ENCODE peak calls at places on chromosome 9, in four cellular contexts. M, Z, A and J are unnamed samples.

GRCh38 chr9:121233906-121234901 is 32.5 kb upstream of the RAB14 start:
- DNase-seq in M (no peak), A (no peak), Z (no peak), J (peak)

GRCh38 chr9:68844623-68845612 is 139.9 kb downstream of the PIP5K1B start:
- DNase-seq in A (peak), M (peak), Z (no peak), J (peak)

GRCh38 chr9:136011703-136012496 is 50.7 kb upstream of the UBAC1 start:
- DNase-seq in A (peak), M (no peak), Z (no peak), J (peak)

GRCh38 chr9:82202808-82203207 is 214.2 kb downstream of the SPATA31D1 start:
- DNase-seq in Z (no peak), A (no peak), M (no peak), J (no peak)

GRCh38 chr9:135098400-135099105 is 11.1 kb downstream of the OLFM1 start:
- DNase-seq in M (no peak), A (no peak), Z (no peak), J (peak)

GRCh38 chr9:27125936-27126335 is 16.9 kb downstream of the TEK start:
- DNase-seq in Z (no peak), M (no peak), A (no peak), J (no peak)

GRCh38 chr9:129136446-129137049 is 25.3 kb downstream of the PTPA start:
- DNase-seq in A (no peak), Z (no peak), M (no peak), J (no peak)

GRCh38 chr9:125227761-125228160 is 13.4 kb downstream of the HSPA5 start:
- DNase-seq in Z (no peak), A (no peak), M (no peak), J (peak)

GRCh38 chr9:129021091-129021490 is 7.0 kb downstream of the SH3GLB2 start:
- DNase-seq in Z (peak), M (no peak), A (no peak), J (no peak)

GRCh38 chr9:123168526-123168925 is 99.9 kb downstream of the STRBP start:
- DNase-seq in A (no peak), Z (no peak), M (no peak), J (no peak)

GRCh38 chr9:3058409-3058808 is 214.5 kb upstream of the PUM3 start:
- DNase-seq in Z (no peak), A (no peak), M (no peak), J (no peak)

GRCh38 chr9:23555849-23556248 is 270.2 kb downstream of the ELAVL2 start:
- DNase-seq in M (no peak), A (no peak), Z (no peak), J (no peak)

GRCh38 chr9:94767331-94768099 is 41.0 kb downstream of the AOPEP start:
- DNase-seq in Z (no peak), M (no peak), A (no peak), J (no peak)
- TF ChIP-seq CHD4 in Z (no peak), M (no peak), A (no peak), J (no peak)

GRCh38 chr9:2019723-2020122 is 4.6 kb downstream of the SMARCA2 start:
- DNase-seq in A (no peak), M (no peak), Z (no peak), J (no peak)
- TF ChIP-seq CHD4 in A (no peak), M (no peak), Z (no peak), J (no peak)

GRCh38 chr9:17807670-17808282 is 228.9 kb downstream of the SH3GL2 start:
- DNase-seq in A (peak), Z (no peak), M (no peak), J (no peak)

GRCh38 chr9:17800397-17800796 is 221.5 kb downstream of the SH3GL2 start:
- DNase-seq in A (no peak), Z (no peak), M (no peak), J (no peak)

GRCh38 chr9:17799383-17799782 is 220.5 kb downstream of the SH3GL2 start:
- DNase-seq in M (no peak), A (no peak), Z (no peak), J (no peak)

DNA sequence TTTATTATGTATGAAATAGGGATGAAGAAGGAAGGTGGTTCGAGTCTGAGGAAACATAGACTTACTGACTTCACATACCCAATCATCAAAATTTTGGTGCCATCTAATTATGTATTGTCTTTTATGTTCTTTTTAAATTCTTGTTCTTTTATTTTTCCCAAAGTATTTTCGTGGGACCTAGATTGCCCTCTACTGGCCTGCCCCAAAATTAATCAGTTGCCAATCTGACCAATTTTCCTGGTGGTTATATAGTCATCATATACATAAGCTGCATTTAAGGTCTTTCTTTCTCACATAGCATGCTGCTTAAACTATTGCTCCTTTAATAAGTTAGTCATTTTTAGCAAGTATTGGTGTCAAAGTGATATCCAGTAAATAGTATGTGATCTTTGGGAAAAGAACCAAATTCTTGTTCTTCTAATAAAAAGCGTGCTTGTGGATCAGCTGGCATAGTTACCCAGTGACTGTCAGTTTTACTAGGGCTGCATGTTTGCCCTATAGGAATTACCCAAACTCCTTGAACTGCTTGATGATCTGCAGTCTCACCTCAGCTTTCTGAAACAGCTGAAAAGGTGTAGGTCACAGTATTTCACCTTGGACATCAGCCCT is 223.5 kb downstream of the SH3GL2 start:
- DNase-seq in Z (no peak), A (no peak), M (peak), J (no peak)
- TF ChIP-seq CHD4 in Z (no peak), A (no peak), M (no peak), J (no peak)

GRCh38 chr9:114031948-114032688 is 46.0 kb downstream of the AMBP start:
- DNase-seq in A (no peak), Z (no peak), M (no peak), J (no peak)
- TF ChIP-seq CHD4 in A (no peak), Z (no peak), M (no peak), J (no peak)

GRCh38 chr9:16401720-16402119 is 468.8 kb downstream of the BNC2 start:
- DNase-seq in A (no peak), Z (no peak), M (no peak), J (no peak)

GRCh38 chr9:16405421-16405820 is 465.0 kb downstream of the BNC2 start:
- DNase-seq in A (no peak), Z (no peak), M (no peak), J (no peak)

GRCh38 chr9:16410601-16411285 is 459.7 kb downstream of the BNC2 start:
- DNase-seq in A (no peak), Z (no peak), M (peak), J (no peak)

GRCh38 chr9:16406536-16407225 is 463.8 kb downstream of the BNC2 start:
- DNase-seq in M (no peak), A (no peak), Z (no peak), J (no peak)
- TF ChIP-seq CHD4 in M (no peak), A (no peak), Z (no peak), J (no peak)

GRCh38 chr9:124218438-124219289 is 39.1 kb upstream of the NEK6 start:
- DNase-seq in Z (peak), A (peak), M (peak), J (no peak)
- TF ChIP-seq CHD4 in Z (no peak), A (no peak), M (no peak), J (no peak)

GRCh38 chr9:72985746-72986145 is 32.9 kb upstream of the ALDH1A1 start:
- DNase-seq in A (no peak), Z (no peak), M (no peak), J (no peak)

GRCh38 chr9:72983512-72984021 is 30.7 kb upstream of the ALDH1A1 start:
- DNase-seq in A (peak), Z (no peak), M (peak), J (no peak)

GRCh38 chr9:72984990-72985389 is 32.1 kb upstream of the ALDH1A1 start:
- DNase-seq in Z (no peak), M (no peak), A (no peak), J (no peak)

GRCh38 chr9:72983056-72983455 is 30.2 kb upstream of the ALDH1A1 start:
- DNase-seq in A (peak), Z (no peak), M (peak), J (no peak)

DNA sequence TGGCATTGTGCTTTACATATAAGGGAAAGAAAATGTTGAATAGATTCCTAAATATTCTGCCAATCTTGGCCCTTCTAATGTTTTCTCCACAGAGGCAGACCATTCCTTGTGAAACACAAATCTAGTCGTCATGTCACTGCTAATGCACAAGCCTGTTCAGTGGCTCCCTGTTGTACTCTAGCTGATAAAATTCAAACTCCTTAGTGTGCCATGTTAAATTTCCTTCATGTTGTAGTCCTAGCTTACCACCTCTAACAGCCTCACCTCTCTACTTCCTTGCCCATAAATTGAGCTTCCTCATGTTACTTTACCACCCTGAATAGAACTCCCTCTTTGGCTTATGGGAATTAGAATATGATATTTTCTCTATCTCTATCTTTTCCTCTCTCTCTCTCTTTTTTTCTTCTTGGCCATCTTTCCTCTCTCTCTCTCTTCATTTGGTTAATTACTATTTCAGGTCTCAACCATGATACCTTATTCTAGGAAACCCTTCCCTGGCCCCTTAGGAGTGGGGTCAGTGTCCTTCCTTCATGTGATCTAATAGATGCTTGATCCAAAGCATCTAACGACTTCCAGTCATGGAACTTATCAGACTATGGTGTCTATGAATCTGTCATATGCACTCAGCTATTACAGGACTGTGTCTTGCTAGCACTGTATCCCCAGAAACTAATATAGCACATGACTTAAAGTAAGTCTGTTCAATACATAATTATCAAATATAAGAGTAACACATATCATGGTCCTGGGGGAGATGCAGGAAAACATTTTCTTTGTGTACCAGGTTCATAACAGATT is 31.5 kb upstream of the ALDH1A1 start:
- DNase-seq in Z (no peak), A (no peak), M (no peak), J (no peak)
- TF ChIP-seq CHD4 in Z (no peak), A (no peak), M (no peak), J (no peak)

GRCh38 chr9:1723616-1724015 is 291.5 kb upstream of the SMARCA2 start:
- DNase-seq in A (no peak), Z (no peak), M (no peak), J (no peak)
- TF ChIP-seq CHD4 in A (no peak), Z (no peak), M (no peak), J (no peak)

GRCh38 chr9:103821115-103821514 is 273.0 kb upstream of the SMC2 start:
- DNase-seq in A (no peak), M (no peak), Z (no peak), J (no peak)

DNA sequence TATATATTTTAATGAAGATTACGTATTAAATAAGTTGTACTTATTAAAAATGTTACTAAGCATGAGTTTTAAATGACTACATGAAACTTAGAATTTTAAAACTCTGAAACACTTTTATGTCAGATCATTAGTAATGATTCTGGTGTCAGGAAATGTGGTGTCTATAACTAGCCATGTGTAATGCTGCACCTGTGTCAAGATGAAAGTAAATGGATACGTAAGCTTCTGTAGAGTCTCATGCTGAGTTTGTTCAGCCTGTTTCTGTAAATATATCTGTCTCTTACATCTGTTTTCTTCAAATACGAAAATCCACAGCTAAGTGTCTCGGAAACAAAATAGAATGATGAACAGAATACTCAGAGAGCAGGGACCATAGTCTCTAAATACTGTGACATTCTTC is 278.0 kb upstream of the SMC2 start:
- DNase-seq in M (no peak), Z (no peak), A (no peak), J (no peak)
- TF ChIP-seq CHD4 in M (no peak), Z (no peak), A (no peak), J (no peak)

GRCh38 chr9:133505186-133505830 is 19.5 kb downstream of the MYMK start:
- DNase-seq in Z (no peak), A (no peak), M (no peak), J (no peak)

GRCh38 chr9:133507246-133507965 is 17.4 kb downstream of the MYMK start:
- DNase-seq in M (no peak), Z (no peak), A (no peak), J (no peak)

GRCh38 chr9:133506653-133507038 is 18.1 kb downstream of the MYMK start:
- DNase-seq in A (peak), Z (no peak), M (peak), J (no peak)

GRCh38 chr9:133508046-133508445 is 16.7 kb downstream of the MYMK start:
- DNase-seq in M (no peak), Z (no peak), A (no peak), J (no peak)

DNA sequence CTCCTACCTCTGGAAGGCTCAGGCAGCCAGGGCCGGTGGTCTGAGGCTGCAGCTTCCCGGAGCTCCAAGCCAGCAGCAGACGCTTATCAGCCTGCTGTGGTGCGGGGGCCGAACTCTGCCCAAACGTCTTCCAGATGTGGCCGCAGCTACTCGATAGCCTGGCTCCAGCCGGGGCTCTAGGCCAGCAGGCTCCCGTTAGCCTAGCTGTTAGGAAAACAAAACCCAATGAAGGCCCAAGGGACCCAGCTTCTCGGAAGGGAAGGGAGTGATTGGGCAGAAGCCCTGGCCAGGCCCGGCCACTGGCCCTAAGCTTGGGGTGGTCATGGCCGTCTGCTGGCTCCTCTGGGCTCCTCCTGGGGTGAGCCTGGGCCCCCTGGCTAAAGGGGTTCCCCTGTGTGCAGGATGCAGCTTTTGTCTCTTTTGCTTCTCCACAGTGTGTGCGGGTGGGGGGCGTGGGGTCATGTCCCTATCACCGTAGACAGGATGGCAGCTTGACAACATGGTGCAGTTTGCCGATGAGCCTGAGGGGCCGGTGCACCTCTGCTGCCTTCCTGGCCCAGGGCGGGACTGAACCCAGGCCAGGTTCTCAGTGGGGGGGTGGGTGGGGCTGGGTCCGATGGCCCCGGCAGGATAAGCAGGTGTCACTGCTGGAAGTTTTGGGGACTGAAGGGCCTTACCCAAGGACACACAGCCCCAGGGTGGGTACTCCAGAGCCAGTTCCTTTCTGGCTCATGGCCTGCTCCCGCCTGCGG is 18.7 kb downstream of the MYMK start:
- DNase-seq in M (no peak), Z (no peak), A (no peak), J (peak)
- TF ChIP-seq CHD4 in M (no peak), Z (no peak), A (no peak), J (no peak)